ENCODE peak calls at places on chromosome 22, in seven cellular contexts. G, R, W, H, P, N and S are unnamed samples.

GRCh38 chr22:22548910-22549309 is 10.2 kb downstream of the PRAME start:
- DNase-seq in H (no peak), G (no peak), N (no peak), W (no peak), P (no peak), R (no peak), S (no peak)

GRCh38 chr22:39348909-39349505 is 784 bp upstream of the SYNGR1 start:
- DNase-seq in P (no peak), W (no peak), H (no peak), R (peak), G (no peak), N (no peak), S (peak)

GRCh38 chr22:33300165-33300564 is 242.0 kb upstream of the SYN3 start:
- DNase-seq in P (no peak), H (peak), R (no peak), G (no peak), N (no peak), W (no peak), S (no peak)

GRCh38 chr22:33126881-33127280 is 68.7 kb upstream of the SYN3 start:
- DNase-seq in P (no peak), W (no peak), H (no peak), N (no peak), R (no peak), G (no peak), S (no peak)

GRCh38 chr22:18156878-18157713 is 7.1 kb downstream of the USP18 start:
- DNase-seq in P (peak), N (no peak), R (peak), H (peak), G (peak), W (peak), S (peak)

GRCh38 chr22:47030881-47031627 is 268.6 kb downstream of the TBC1D22A start:
- DNase-seq in N (no peak), P (no peak), R (no peak), W (no peak), G (no peak), H (peak), S (no peak)

GRCh38 chr22:29658171-29658570 is 54.7 kb downstream of the NF2 start:
- DNase-seq in G (no peak), N (no peak), P (no peak), H (no peak), W (no peak), R (no peak), S (no peak)

GRCh38 chr22:39349967-39350802 is at the start of gene SYNGR1:
- DNase-seq in W (no peak), H (no peak), N (no peak), G (no peak), R (peak), P (no peak), S (peak)

GRCh38 chr22:40412441-40412840 is 42.0 kb downstream of the SGSM3 start:
- DNase-seq in P (no peak), R (no peak), G (no peak), W (no peak), N (no peak), H (no peak), S (no peak)

GRCh38 chr22:47354668-47355387 is 592.4 kb downstream of the TBC1D22A start:
- DNase-seq in N (no peak), P (no peak), H (no peak), W (no peak), G (no peak), R (no peak), S (no peak)

GRCh38 chr22:25694167-25694907 is 47.7 kb upstream of the MYO18B start:
- DNase-seq in W (no peak), N (no peak), R (no peak), P (no peak), G (no peak), H (no peak), S (no peak)

GRCh38 chr22:37442537-37442936 is 15.3 kb upstream of the ELFN2 start:
- DNase-seq in P (no peak), N (no peak), H (no peak), W (peak), R (no peak), G (no peak), S (no peak)

GRCh38 chr22:47328550-47329243 is 566.2 kb downstream of the TBC1D22A start:
- DNase-seq in P (peak), W (peak), H (peak), R (no peak), N (no peak), G (peak), S (peak)

GRCh38 chr22:40392618-40393017 is 22.2 kb downstream of the SGSM3 start:
- DNase-seq in R (no peak), P (no peak), G (peak), N (no peak), W (peak), H (no peak), S (no peak)

GRCh38 chr22:37627091-37627490 is 12.4 kb upstream of the SH3BP1 start:
- DNase-seq in N (no peak), W (no peak), R (no peak), H (no peak), P (no peak), G (no peak), S (no peak)

GRCh38 chr22:19477321-19478085 is 1.5 kb downstream of the UFD1 start:
- DNase-seq in H (no peak), N (no peak), W (peak), R (no peak), P (no peak), G (peak), S (no peak)

GRCh38 chr22:29773233-29773632 is 6.1 kb downstream of the UQCR10 start:
- DNase-seq in H (no peak), P (peak), R (no peak), W (peak), G (no peak), N (no peak), S (no peak)

GRCh38 chr22:34800265-34800664 is 265.7 kb upstream of the ISX start:
- DNase-seq in N (no peak), G (no peak), H (no peak), R (peak), W (no peak), P (no peak), S (no peak)

GRCh38 chr22:38239101-38239761 is 33.6 kb downstream of the TMEM184B start:
- DNase-seq in N (no peak), H (no peak), G (peak), P (peak), W (peak), R (peak), S (no peak)

GRCh38 chr22:40247976-40248375 is 70.3 kb downstream of the TNRC6B start:
- DNase-seq in N (no peak), W (no peak), P (no peak), R (no peak), H (no peak), G (no peak), S (no peak)

GRCh38 chr22:25961699-25962098 is 207.6 kb upstream of the SEZ6L start:
- DNase-seq in N (no peak), W (no peak), H (no peak), R (no peak), P (no peak), G (no peak), S (no peak)

GRCh38 chr22:37999640-38000272 is 15.4 kb upstream of the SOX10 start:
- DNase-seq in G (peak), W (peak), R (no peak), N (no peak), H (no peak), P (peak), S (no peak)

GRCh38 chr22:46377566-46378498 is 42.3 kb downstream of the TRMU start:
- DNase-seq in W (no peak), N (no peak), H (peak), R (peak), G (no peak), P (peak), S (no peak)

GRCh38 chr22:37803636-37804371 is 3.9 kb upstream of the GCAT start:
- DNase-seq in P (no peak), G (no peak), R (no peak), N (no peak), H (no peak), W (no peak), S (no peak)

GRCh38 chr22:32622004-32622761 is 147.6 kb downstream of the FBXO7 start:
- DNase-seq in H (peak), R (peak), G (no peak), W (peak), P (no peak), N (no peak), S (peak)

GRCh38 chr22:23281406-23282088 is 101.2 kb downstream of the BCR start:
- DNase-seq in P (peak), N (peak), R (peak), G (peak), H (peak), W (peak), S (peak)

GRCh38 chr22:39999144-39999757 is 4.5 kb downstream of the FAM83F start:
- DNase-seq in P (peak), W (peak), R (no peak), H (no peak), N (no peak), G (no peak), S (no peak)

DNA sequence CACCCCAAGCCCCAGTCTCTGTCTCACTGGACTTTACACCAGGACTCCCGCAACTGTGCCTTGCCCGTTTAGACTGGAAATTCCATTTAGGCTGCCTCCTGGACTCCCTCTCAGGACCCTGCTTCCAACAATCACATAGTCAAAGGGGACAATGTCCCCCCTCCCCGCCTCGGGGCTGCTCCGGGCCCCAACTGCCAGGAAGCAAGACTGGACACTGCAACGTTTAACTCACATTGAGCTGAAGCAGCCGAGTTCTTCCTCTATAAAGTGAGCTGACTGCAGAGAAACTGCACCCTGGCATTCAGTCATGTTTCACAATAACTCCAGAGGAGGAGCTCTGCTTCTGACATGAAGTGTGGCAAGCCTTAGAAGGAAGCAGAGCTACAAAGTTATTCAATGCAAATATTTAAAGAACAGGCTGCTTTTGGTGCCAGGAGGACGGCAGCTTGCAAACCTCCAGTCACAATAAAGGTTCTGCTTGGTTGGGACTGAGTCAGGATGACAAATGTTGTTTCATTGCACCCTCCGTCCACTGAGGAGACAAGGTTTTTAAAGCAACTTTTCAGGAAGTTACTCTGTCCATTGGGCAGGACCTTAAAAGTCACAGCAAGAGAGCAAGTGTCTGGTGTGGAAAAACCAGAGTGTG is 19.9 kb downstream of the PACSIN2 start:
- DNase-seq in P (peak), H (no peak), G (peak), W (peak), R (peak), N (no peak), S (no peak)
- TF ChIP-seq POLR2A in P (peak), H (peak), G (no peak), W (peak), R (peak), N (peak), S (no peak)

GRCh38 chr22:20943104-20943933 is 23.7 kb upstream of the AIFM3 start:
- DNase-seq in W (no peak), R (no peak), H (no peak), N (no peak), G (no peak), P (no peak), S (no peak)
- TF ChIP-seq POLR2A in W (no peak), R (no peak), H (no peak), N (no peak), G (no peak), P (no peak), S (no peak)

GRCh38 chr22:45196926-45197605 is 33.3 kb downstream of the NUP50 start:
- DNase-seq in N (no peak), P (no peak), G (no peak), H (no peak), R (no peak), W (no peak), S (no peak)
- TF ChIP-seq POLR2A in N (no peak), P (no peak), G (no peak), H (no peak), R (no peak), W (no peak), S (no peak)

GRCh38 chr22:49966041-49966715 is 5.6 kb downstream of the PIM3 start:
- DNase-seq in W (no peak), R (no peak), N (no peak), G (no peak), P (no peak), H (peak), S (no peak)
- TF ChIP-seq POLR2A in W (peak), R (no peak), N (no peak), G (no peak), P (no peak), H (no peak), S (no peak)

DNA sequence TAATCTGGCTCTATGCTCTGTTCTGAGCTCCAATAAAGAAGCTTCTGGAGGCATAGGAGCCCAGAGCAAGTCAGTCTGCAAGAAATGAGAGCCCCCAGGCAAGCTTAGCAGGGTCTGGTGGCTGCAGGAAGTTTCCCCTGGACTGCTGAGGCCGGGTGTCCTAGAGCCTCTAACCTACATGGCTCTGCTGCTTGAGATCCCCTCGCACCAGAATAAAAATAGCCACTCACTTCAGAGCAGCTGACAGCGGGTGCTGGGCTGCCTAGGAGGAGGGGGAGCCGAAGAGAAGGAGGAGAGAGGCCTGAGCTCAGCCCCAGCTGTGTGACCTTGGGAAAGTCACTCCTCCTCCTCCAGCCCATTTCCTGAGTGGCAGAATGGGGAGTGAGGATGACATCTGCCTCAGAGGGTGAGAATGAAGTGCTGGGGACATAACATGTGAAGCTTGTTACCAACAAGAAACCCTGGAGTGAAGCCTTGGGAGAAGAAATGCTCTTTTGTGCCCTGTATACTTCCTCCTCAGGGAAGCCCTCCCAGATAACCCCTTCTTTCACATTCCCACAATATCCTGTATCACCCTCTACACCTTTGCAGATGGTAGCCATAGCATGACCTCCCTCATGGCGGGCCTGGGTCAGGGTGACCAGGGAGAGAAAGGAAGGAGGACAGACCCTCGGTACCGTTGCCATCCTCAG is 3.6 kb upstream of the INPP5J start:
- DNase-seq in W (no peak), P (no peak), N (no peak), H (peak), G (no peak), R (peak), S (no peak)
- TF ChIP-seq POLR2A in W (no peak), P (no peak), N (no peak), H (peak), G (no peak), R (no peak), S (no peak)

GRCh38 chr22:28105988-28106387 is 186.9 kb upstream of the PITPNB start:
- DNase-seq in P (no peak), N (no peak), G (no peak), W (no peak), H (no peak), R (no peak), S (no peak)
- TF ChIP-seq POLR2A in P (no peak), N (no peak), G (no peak), W (no peak), H (no peak), R (no peak), S (no peak)

GRCh38 chr22:41874090-41874489 is 40.8 kb downstream of the SHISA8 start:
- DNase-seq in P (no peak), H (no peak), R (no peak), W (no peak), G (no peak), N (no peak), S (no peak)

GRCh38 chr22:41868556-41868955 is 35.7 kb downstream of the SREBF2 start:
- DNase-seq in G (no peak), H (no peak), W (no peak), R (no peak), N (no peak), P (no peak), S (no peak)

GRCh38 chr22:41875531-41876242 is 39.2 kb downstream of the SHISA8 start:
- DNase-seq in P (no peak), R (no peak), W (no peak), H (no peak), G (no peak), N (no peak), S (no peak)

GRCh38 chr22:41873391-41873790 is 40.5 kb downstream of the SREBF2 start:
- DNase-seq in P (no peak), N (no peak), W (no peak), G (no peak), H (no peak), R (no peak), S (no peak)

GRCh38 chr22:41870786-41871185 is 37.9 kb downstream of the SREBF2 start:
- DNase-seq in R (no peak), P (no peak), N (no peak), H (no peak), W (no peak), G (no peak), S (no peak)
- TF ChIP-seq POLR2A in R (no peak), P (no peak), N (no peak), H (no peak), W (no peak), G (no peak), S (no peak)

GRCh38 chr22:48560389-48560751 is 1267.3 kb downstream of the BRD1 start:
- DNase-seq in R (no peak), P (no peak), H (no peak), G (no peak), W (no peak), N (no peak), S (no peak)

GRCh38 chr22:48559647-48560388 is 1267.9 kb downstream of the BRD1 start:
- DNase-seq in N (no peak), R (no peak), H (peak), G (no peak), P (no peak), W (no peak), S (no peak)

GRCh38 chr22:48558606-48559402 is 1268.9 kb downstream of the BRD1 start:
- DNase-seq in G (no peak), P (no peak), H (peak), N (no peak), W (no peak), R (no peak), S (no peak)

GRCh38 chr22:48561676-48562075 is 1266.0 kb downstream of the BRD1 start:
- DNase-seq in G (no peak), H (peak), R (no peak), N (no peak), P (no peak), W (no peak), S (no peak)

GRCh38 chr22:48560836-48561235 is 1266.8 kb downstream of the BRD1 start:
- DNase-seq in G (no peak), P (no peak), R (no peak), W (no peak), H (peak), N (no peak), S (no peak)
- TF ChIP-seq POLR2A in G (no peak), P (no peak), R (no peak), W (no peak), H (no peak), N (no peak), S (no peak)

GRCh38 chr22:42577623-42578240 is 24.0 kb downstream of the SERHL2 start:
- DNase-seq in W (no peak), P (no peak), N (no peak), G (no peak), R (no peak), H (no peak), S (peak)

GRCh38 chr22:42585096-42585495 is 29.6 kb downstream of the POLDIP3 start:
- DNase-seq in N (no peak), G (no peak), R (no peak), W (no peak), P (no peak), H (no peak), S (no peak)

GRCh38 chr22:42584364-42584940 is 30.2 kb downstream of the POLDIP3 start:
- DNase-seq in G (no peak), P (no peak), H (no peak), W (no peak), R (no peak), N (no peak), S (no peak)

GRCh38 chr22:42582987-42583386 is 29.2 kb downstream of the SERHL2 start:
- DNase-seq in W (no peak), H (no peak), P (no peak), N (no peak), R (no peak), G (no peak), S (no peak)

GRCh38 chr22:42581762-42582716 is 28.3 kb downstream of the SERHL2 start:
- DNase-seq in R (peak), H (peak), W (peak), N (no peak), G (peak), P (peak), S (peak)
- TF ChIP-seq POLR2A in R (no peak), H (peak), W (peak), N (peak), G (peak), P (peak), S (no peak)

DNA sequence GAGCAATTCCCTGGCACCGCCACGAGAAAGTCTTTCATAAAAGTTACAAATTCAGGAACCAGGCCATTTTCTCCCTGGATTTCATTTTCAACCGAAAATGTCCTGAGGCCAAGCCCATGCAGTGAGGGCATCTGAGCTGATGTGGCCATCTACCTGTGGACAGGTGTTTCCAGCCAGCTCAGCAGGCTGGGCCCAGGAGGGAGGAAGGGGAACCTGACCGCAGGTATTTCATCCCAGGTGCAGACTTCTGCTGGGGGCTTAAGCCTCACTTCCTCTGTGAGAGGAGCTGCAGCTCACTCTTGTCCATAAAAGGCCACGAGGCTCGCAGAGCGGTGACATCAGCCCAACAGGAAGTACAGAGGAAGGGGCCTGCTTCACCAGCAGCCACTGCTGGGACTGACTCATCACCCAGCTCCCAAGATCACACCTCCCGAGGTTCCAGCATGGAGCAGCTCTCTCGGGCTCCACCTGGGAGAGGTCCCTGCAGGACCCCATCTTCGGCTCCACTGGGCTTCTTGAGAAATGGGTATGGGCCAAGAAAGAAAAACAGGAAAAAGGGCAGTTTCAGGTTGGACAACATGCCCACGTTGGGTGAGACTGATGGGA is 56.4 kb downstream of the MYH9 start:
- DNase-seq in G (peak), W (peak), H (peak), P (peak), N (peak), R (peak), S (peak)
- TF ChIP-seq POLR2A in G (peak), W (peak), H (peak), P (no peak), N (peak), R (no peak), S (no peak)